ENCODE peak calls at places on chromosomes 6 and 20, in eight cellular contexts. One of them, this sample, is unnamed.

GRCh38 chr6:118705799-118706481 is 54.5 kb upstream of the CEP85L start:
- DNase-seq in uterus: peak
- DNase-seq in cardiac muscle cell: peak
- DNase-seq in DMS153: no peak
- DNase-seq in EL: peak
- DNase-seq in lower lobe of right lung: no peak
- DNase-seq in RWPE1: no peak
- DNase-seq in progenitor cell of endocrine pancreas: no peak
- DNase-seq in this sample: peak

GRCh38 chr6:69696273-69696672 is 100.5 kb downstream of the LMBRD1 start:
- DNase-seq in DMS153: no peak
- DNase-seq in lower lobe of right lung: no peak
- DNase-seq in uterus: no peak
- DNase-seq in EL: peak
- DNase-seq in progenitor cell of endocrine pancreas: no peak
- DNase-seq in cardiac muscle cell: no peak
- DNase-seq in RWPE1: no peak
- DNase-seq in this sample: peak

GRCh38 chr20:53945478-53945877 is 124.9 kb downstream of the BCAS1 start:
- DNase-seq in lower lobe of right lung: no peak
- DNase-seq in RWPE1: no peak
- DNase-seq in DMS153: no peak
- DNase-seq in cardiac muscle cell: no peak
- DNase-seq in EL: no peak
- DNase-seq in progenitor cell of endocrine pancreas: no peak
- DNase-seq in uterus: no peak
- DNase-seq in this sample: no peak

GRCh38 chr6:73675466-73676098 is 20.4 kb upstream of the CD109 start:
- DNase-seq in RWPE1: peak
- DNase-seq in DMS153: peak
- DNase-seq in EL: peak
- DNase-seq in progenitor cell of endocrine pancreas: peak
- DNase-seq in cardiac muscle cell: peak
- DNase-seq in lower lobe of right lung: peak
- DNase-seq in uterus: peak
- DNase-seq in this sample: peak

GRCh38 chr6:55617272-55617671 is 38.3 kb upstream of the HMGCLL1 start:
- DNase-seq in EL: peak
- DNase-seq in uterus: no peak
- DNase-seq in DMS153: peak
- DNase-seq in progenitor cell of endocrine pancreas: no peak
- DNase-seq in lower lobe of right lung: no peak
- DNase-seq in RWPE1: peak
- DNase-seq in cardiac muscle cell: peak
- DNase-seq in this sample: peak

GRCh38 chr6:155939253-155939652 is 483.6 kb upstream of the NOX3 start:
- DNase-seq in RWPE1: no peak
- DNase-seq in cardiac muscle cell: no peak
- DNase-seq in lower lobe of right lung: no peak
- DNase-seq in EL: no peak
- DNase-seq in DMS153: no peak
- DNase-seq in progenitor cell of endocrine pancreas: no peak
- DNase-seq in uterus: no peak
- DNase-seq in this sample: no peak

GRCh38 chr20:58891076-58891685 is 38.7 kb downstream of the GNAS start:
- DNase-seq in EL: peak
- DNase-seq in RWPE1: peak
- DNase-seq in DMS153: peak
- DNase-seq in cardiac muscle cell: peak
- DNase-seq in progenitor cell of endocrine pancreas: peak
- DNase-seq in lower lobe of right lung: peak
- DNase-seq in uterus: peak
- DNase-seq in this sample: peak

GRCh38 chr6:21157186-21157929 is 436.2 kb upstream of the SOX4 start:
- DNase-seq in progenitor cell of endocrine pancreas: no peak
- DNase-seq in DMS153: peak
- DNase-seq in EL: no peak
- DNase-seq in RWPE1: no peak
- DNase-seq in uterus: no peak
- DNase-seq in cardiac muscle cell: no peak
- DNase-seq in lower lobe of right lung: no peak
- DNase-seq in this sample: no peak

GRCh38 chr6:150167479-150167873 is 24.6 kb downstream of the PPP1R14C start:
- DNase-seq in progenitor cell of endocrine pancreas: no peak
- DNase-seq in EL: no peak
- DNase-seq in lower lobe of right lung: no peak
- DNase-seq in DMS153: no peak
- DNase-seq in uterus: no peak
- DNase-seq in cardiac muscle cell: no peak
- DNase-seq in RWPE1: no peak
- DNase-seq in this sample: no peak

GRCh38 chr6:129586815-129587214 is 123.2 kb downstream of the ARHGAP18 start:
- DNase-seq in EL: peak
- DNase-seq in progenitor cell of endocrine pancreas: no peak
- DNase-seq in uterus: no peak
- DNase-seq in lower lobe of right lung: no peak
- DNase-seq in cardiac muscle cell: no peak
- DNase-seq in DMS153: no peak
- DNase-seq in RWPE1: no peak
- DNase-seq in this sample: peak

GRCh38 chr6:32175322-32175710 is 568 bp downstream of the AGPAT1 start:
- DNase-seq in DMS153: no peak
- DNase-seq in cardiac muscle cell: no peak
- DNase-seq in EL: no peak
- DNase-seq in progenitor cell of endocrine pancreas: no peak
- DNase-seq in uterus: no peak
- DNase-seq in lower lobe of right lung: no peak
- DNase-seq in RWPE1: no peak
- DNase-seq in this sample: no peak

GRCh38 chr6:73262701-73263569 is at the start of gene KHDC1:
- DNase-seq in lower lobe of right lung: peak
- DNase-seq in EL: peak
- DNase-seq in RWPE1: peak
- DNase-seq in cardiac muscle cell: peak
- DNase-seq in progenitor cell of endocrine pancreas: peak
- DNase-seq in uterus: peak
- DNase-seq in DMS153: peak
- DNase-seq in this sample: peak

GRCh38 chr20:10318625-10319024 is 100.0 kb downstream of the SNAP25 start:
- DNase-seq in lower lobe of right lung: no peak
- DNase-seq in EL: no peak
- DNase-seq in RWPE1: no peak
- DNase-seq in progenitor cell of endocrine pancreas: no peak
- DNase-seq in DMS153: no peak
- DNase-seq in cardiac muscle cell: no peak
- DNase-seq in uterus: no peak
- DNase-seq in this sample: no peak

GRCh38 chr6:158031445-158032353 is 50.0 kb downstream of the SYNJ2 start:
- DNase-seq in progenitor cell of endocrine pancreas: no peak
- DNase-seq in EL: peak
- DNase-seq in cardiac muscle cell: peak
- DNase-seq in RWPE1: no peak
- DNase-seq in DMS153: no peak
- DNase-seq in lower lobe of right lung: peak
- DNase-seq in uterus: no peak
- DNase-seq in this sample: peak

GRCh38 chr6:156316613-156317012 is 460.6 kb upstream of the ARID1B start:
- DNase-seq in RWPE1: no peak
- DNase-seq in lower lobe of right lung: no peak
- DNase-seq in uterus: no peak
- DNase-seq in DMS153: no peak
- DNase-seq in cardiac muscle cell: no peak
- DNase-seq in EL: no peak
- DNase-seq in progenitor cell of endocrine pancreas: no peak
- DNase-seq in this sample: no peak

GRCh38 chr6:26660096-26660425 is 515 bp upstream of the ZNF322 start:
- DNase-seq in DMS153: no peak
- DNase-seq in EL: no peak
- DNase-seq in uterus: no peak
- DNase-seq in RWPE1: peak
- DNase-seq in progenitor cell of endocrine pancreas: no peak
- DNase-seq in cardiac muscle cell: peak
- DNase-seq in lower lobe of right lung: no peak
- DNase-seq in this sample: peak

GRCh38 chr6:133889557-133890301 is 816 bp downstream of the TCF21 start:
- DNase-seq in lower lobe of right lung: peak
- DNase-seq in RWPE1: no peak
- DNase-seq in uterus: peak
- DNase-seq in EL: no peak
- DNase-seq in DMS153: no peak
- DNase-seq in progenitor cell of endocrine pancreas: peak
- DNase-seq in cardiac muscle cell: peak
- DNase-seq in this sample: peak

GRCh38 chr6:18186033-18186432 is 30.8 kb downstream of the KDM1B start:
- DNase-seq in RWPE1: no peak
- DNase-seq in lower lobe of right lung: peak
- DNase-seq in cardiac muscle cell: peak
- DNase-seq in DMS153: no peak
- DNase-seq in uterus: no peak
- DNase-seq in EL: no peak
- DNase-seq in progenitor cell of endocrine pancreas: no peak
- DNase-seq in this sample: no peak

GRCh38 chr6:167392631-167393301 is 67.9 kb downstream of the TTLL2 start:
- DNase-seq in DMS153: no peak
- DNase-seq in progenitor cell of endocrine pancreas: no peak
- DNase-seq in RWPE1: no peak
- DNase-seq in EL: no peak
- DNase-seq in uterus: no peak
- DNase-seq in cardiac muscle cell: no peak
- DNase-seq in lower lobe of right lung: no peak
- DNase-seq in this sample: no peak

GRCh38 chr20:17933711-17934110 is 34.9 kb downstream of the SNX5 start:
- DNase-seq in cardiac muscle cell: no peak
- DNase-seq in RWPE1: no peak
- DNase-seq in progenitor cell of endocrine pancreas: no peak
- DNase-seq in EL: no peak
- DNase-seq in DMS153: no peak
- DNase-seq in lower lobe of right lung: no peak
- DNase-seq in uterus: no peak
- DNase-seq in this sample: no peak

GRCh38 chr6:133837801-133838349 is 51.0 kb upstream of the TCF21 start:
- DNase-seq in cardiac muscle cell: peak
- DNase-seq in progenitor cell of endocrine pancreas: peak
- DNase-seq in RWPE1: peak
- DNase-seq in uterus: peak
- DNase-seq in lower lobe of right lung: peak
- DNase-seq in EL: peak
- DNase-seq in DMS153: peak
- DNase-seq in this sample: no peak

GRCh38 chr6:134748484-134748883 is 201.4 kb downstream of the ALDH8A1 start:
- DNase-seq in EL: no peak
- DNase-seq in uterus: no peak
- DNase-seq in progenitor cell of endocrine pancreas: no peak
- DNase-seq in lower lobe of right lung: no peak
- DNase-seq in DMS153: no peak
- DNase-seq in RWPE1: no peak
- DNase-seq in cardiac muscle cell: no peak
- DNase-seq in this sample: no peak

GRCh38 chr6:156859686-156860085 is 82.5 kb downstream of the ARID1B start:
- DNase-seq in EL: no peak
- DNase-seq in cardiac muscle cell: no peak
- DNase-seq in progenitor cell of endocrine pancreas: no peak
- DNase-seq in RWPE1: no peak
- DNase-seq in uterus: no peak
- DNase-seq in DMS153: no peak
- DNase-seq in lower lobe of right lung: no peak
- DNase-seq in this sample: no peak

GRCh38 chr6:4176907-4177306 is 41.5 kb upstream of the ECI2 start:
- DNase-seq in lower lobe of right lung: no peak
- DNase-seq in cardiac muscle cell: no peak
- DNase-seq in DMS153: no peak
- DNase-seq in progenitor cell of endocrine pancreas: no peak
- DNase-seq in uterus: no peak
- DNase-seq in RWPE1: no peak
- DNase-seq in EL: no peak
- DNase-seq in this sample: no peak

GRCh38 chr20:10919549-10920140 is 245.8 kb upstream of the JAG1 start:
- DNase-seq in RWPE1: peak
- DNase-seq in progenitor cell of endocrine pancreas: no peak
- DNase-seq in cardiac muscle cell: peak
- DNase-seq in DMS153: no peak
- DNase-seq in EL: peak
- DNase-seq in uterus: peak
- DNase-seq in lower lobe of right lung: no peak
- DNase-seq in this sample: peak

GRCh38 chr20:43857127-43857526 is 57.5 kb upstream of the TOX2 start:
- DNase-seq in cardiac muscle cell: no peak
- DNase-seq in EL: no peak
- DNase-seq in DMS153: no peak
- DNase-seq in lower lobe of right lung: no peak
- DNase-seq in uterus: no peak
- DNase-seq in RWPE1: no peak
- DNase-seq in progenitor cell of endocrine pancreas: no peak
- DNase-seq in this sample: no peak

This sample was measured in HCEC 1CT.